ENCODE peak calls at places on chromosomes 3 and 15, in six cellular contexts. S, Y, C, M, O and V are unnamed samples.

GRCh38 chr15:35565901-35566300 is 19.9 kb upstream of the DPH6 start:
- DNase-seq in S (no peak), Y (no peak), C (no peak), M (no peak), O (no peak), V (no peak)

GRCh38 chr3:190038050-190038631 is 82.6 kb downstream of the P3H2 start:
- DNase-seq in S (no peak), Y (no peak), C (peak), M (peak), O (no peak), V (no peak)

GRCh38 chr15:65286704-65287514 is at the start of gene PARP16:
- DNase-seq in S (peak), Y (peak), C (peak), M (peak), O (no peak), V (peak)

GRCh38 chr3:182284793-182285192 is 508.5 kb upstream of the ATP11B start:
- DNase-seq in S (peak), Y (no peak), C (peak), M (no peak), O (no peak), V (no peak)

GRCh38 chr3:128420289-128420688 is 46.4 kb downstream of the DNAJB8 start:
- DNase-seq in S (no peak), Y (no peak), C (no peak), M (no peak), O (no peak), V (no peak)

GRCh38 chr3:155778441-155778840 is 27.6 kb downstream of the C3orf33 start:
- DNase-seq in S (no peak), Y (no peak), C (no peak), M (no peak), O (no peak), V (no peak)

GRCh38 chr3:195761503-195762248 is 40.9 kb downstream of the MUC20 start:
- DNase-seq in S (peak), Y (no peak), C (peak), M (no peak), O (no peak), V (no peak)

GRCh38 chr3:2579206-2579605 is 480.5 kb downstream of the CNTN4 start:
- DNase-seq in S (no peak), Y (peak), C (peak), M (no peak), O (no peak), V (no peak)

GRCh38 chr15:64915518-64916227 is 4.0 kb downstream of the ANKDD1A start:
- DNase-seq in S (peak), Y (no peak), C (no peak), M (no peak), O (no peak), V (no peak)

GRCh38 chr3:166425900-166426611 is 588.8 kb upstream of the BCHE start:
- DNase-seq in S (peak), Y (no peak), C (peak), M (peak), O (no peak), V (no peak)